ENCODE peak calls at places on chromosomes 11 and 22, in ten cellular contexts. L is HAP-1, O is mesenchymal stem cell, E is upper lobe of right lung, V is mammary epithelial cell, N is psoas muscle, I is A549, D is OCI-LY7, F is hepatocyte, K is kidney epithelial cell. G is an unnamed sample.
A peak's percentile ranks its signal among the peaks of the same experiment; 100 is the strongest.

GRCh38 chr11:85029964-85030363 is 597.2 kb downstream of the DLG2 start:
- DNase-seq in O (peak; percentile 75), L (no peak), E (no peak), N (no peak), K (no peak), I (no peak), V (peak; percentile 23), D (no peak), F (no peak), G (no peak)

GRCh38 chr11:43879789-43880639 is 617 bp upstream of the ALKBH3 start:
- DNase-seq in I (no peak), V (no peak), L (no peak), O (no peak), E (no peak), K (no peak), F (no peak), D (no peak), N (no peak), G (no peak)

GRCh38 chr11:31870609-31871309 is 59.6 kb upstream of the PAX6 start:
- DNase-seq in E (no peak), D (no peak), F (peak; percentile 73), I (peak; percentile 47), O (peak; percentile 49), V (peak; percentile 23), N (peak; percentile 53), L (peak; percentile 86), K (no peak), G (peak; percentile 43)

GRCh38 chr11:45385423-45385822 is 99.3 kb upstream of the SYT13 start:
- DNase-seq in K (no peak), O (no peak), V (no peak), N (no peak), I (no peak), L (no peak), F (no peak), E (peak; percentile 30), D (no peak), G (no peak)

GRCh38 chr11:789951-790350 is at the start of gene CEND1:
- DNase-seq in N (peak; percentile 62), E (no peak), V (no peak), K (no peak), F (no peak), O (peak; percentile 24), L (no peak), I (peak; percentile 44), D (peak; percentile 79), G (no peak)

GRCh38 chr11:69357458-69358397 is 63.8 kb downstream of the MYEOV start:
- DNase-seq in I (no peak), F (no peak), N (no peak), V (no peak), D (no peak), K (no peak), E (no peak), L (no peak), O (no peak), G (no peak)

GRCh38 chr11:11672764-11673163 is 51.0 kb upstream of the GALNT18 start:
- DNase-seq in O (no peak), V (no peak), I (no peak), F (no peak), D (no peak), L (no peak), E (no peak), N (no peak), K (no peak), G (no peak)

GRCh38 chr22:42655693-42656092 is 6.5 kb upstream of the CYB5R3 start:
- DNase-seq in L (no peak), K (no peak), I (no peak), V (no peak), D (peak; percentile 95), N (no peak), F (no peak), E (no peak), O (no peak), G (no peak)

GRCh38 chr11:29260939-29261705 is 755.7 kb downstream of the KCNA4 start:
- DNase-seq in I (peak; percentile 15), L (no peak), F (peak; percentile 66), D (no peak), N (no peak), O (peak; percentile 47), K (peak; percentile 72), V (peak; percentile 90), E (no peak), G (no peak)

GRCh38 chr11:63023415-63023814 is 7.8 kb upstream of the SLC22A8 start:
- DNase-seq in O (no peak), E (no peak), I (no peak), V (no peak), L (no peak), F (no peak), K (no peak), N (no peak), D (no peak), G (no peak)

GRCh38 chr22:50729391-50730012 is 8.5 kb upstream of the ACR start:
- DNase-seq in L (no peak), K (no peak), D (peak; percentile 76), O (no peak), I (no peak), V (no peak), F (no peak), N (peak; percentile 34), E (peak; percentile 60), G (no peak)

GRCh38 chr11:26229270-26229669 is 102.7 kb upstream of the ANO3 start:
- DNase-seq in D (no peak), K (no peak), L (no peak), O (peak; percentile 33), F (no peak), N (no peak), I (no peak), V (peak; percentile 60), E (no peak), G (no peak)

GRCh38 chr22:41848468-41848867 is 15.6 kb downstream of the SREBF2 start:
- DNase-seq in I (no peak), F (peak; percentile 70), K (no peak), N (peak; percentile 56), V (no peak), D (no peak), E (peak; percentile 88), L (no peak), O (no peak), G (no peak)

GRCh38 chr11:17600316-17601205 is 53.5 kb downstream of the OTOG start:
- DNase-seq in F (no peak), E (no peak), I (no peak), K (no peak), L (peak; percentile 4), O (no peak), D (no peak), N (peak; percentile 38), V (no peak), G (no peak)

DNA sequence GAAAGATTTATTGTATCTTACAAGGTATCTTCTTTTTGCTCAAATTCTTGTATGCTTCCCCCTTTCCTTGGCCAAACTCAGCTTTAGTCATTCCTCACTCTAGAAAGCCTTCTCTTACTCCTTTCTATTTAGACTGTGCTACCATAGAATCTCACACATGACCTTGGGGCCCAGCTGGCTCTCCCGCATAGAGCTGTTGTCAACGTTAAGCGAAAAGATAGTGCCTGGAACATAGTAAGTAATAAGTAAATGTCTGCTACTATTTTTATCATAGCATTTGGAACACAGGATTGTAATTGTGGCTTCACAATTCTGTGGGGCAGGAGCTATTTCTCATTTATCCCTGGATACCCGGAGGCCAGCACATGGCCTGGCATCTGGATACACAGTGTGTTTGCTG is 38.9 kb upstream of the OR4B1 start:
- DNase-seq in N (no peak), V (no peak), I (no peak), D (no peak), E (no peak), L (no peak), O (no peak), F (no peak), K (no peak), G (no peak)
- H3K4me3 ChIP-seq in N (no peak overlapping the region), V (no peak overlapping the region), I (no peak overlapping the region), D (no peak overlapping the region), E (no peak overlapping the region), L (no peak overlapping the region), O (no peak overlapping the region), F (no peak overlapping the region), K (no peak overlapping the region), G (no peak overlapping the region)

DNA sequence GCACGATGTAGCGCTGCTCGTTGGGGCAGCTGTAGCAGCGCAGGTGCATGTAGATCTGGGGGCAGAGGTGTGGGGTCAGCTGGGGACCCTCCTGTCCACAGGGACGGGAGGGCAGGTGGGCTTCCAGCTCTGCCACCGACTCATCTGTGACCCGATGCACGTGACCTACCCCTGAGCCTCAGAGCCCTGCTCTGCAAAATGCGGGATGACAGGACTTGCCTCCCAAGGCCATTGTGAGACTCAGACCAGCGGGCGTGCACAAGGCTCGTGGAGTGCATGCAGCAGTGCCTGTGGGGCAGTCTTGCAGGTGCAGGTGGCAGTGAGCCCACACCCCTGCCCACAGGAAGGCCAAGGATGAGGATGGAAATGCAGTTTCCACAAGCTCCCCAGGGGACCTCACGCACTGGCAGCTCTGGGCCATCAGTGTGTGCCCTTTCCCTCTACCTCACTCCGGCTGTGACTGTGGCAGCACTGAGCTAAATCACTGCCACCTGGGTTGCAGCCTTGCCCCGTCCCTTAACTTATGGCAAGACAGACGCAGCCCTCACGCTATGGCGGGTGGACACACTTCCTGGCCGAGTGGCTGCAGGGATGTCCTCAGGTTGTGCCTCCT is 26.7 kb downstream of the TMEM184B start:
- DNase-seq in O (no peak), I (no peak), D (peak; percentile 74), K (no peak), V (no peak), E (no peak), N (no peak), F (no peak), L (no peak), G (no peak)
- H3K4me3 ChIP-seq in O (no peak overlapping the region), I (no peak overlapping the region), D (peak overlapping the region; percentile 35), K (no peak overlapping the region), V (no peak overlapping the region), E (no peak overlapping the region), N (no peak overlapping the region), F (no peak overlapping the region), L (no peak overlapping the region), G (no peak overlapping the region)

DNA sequence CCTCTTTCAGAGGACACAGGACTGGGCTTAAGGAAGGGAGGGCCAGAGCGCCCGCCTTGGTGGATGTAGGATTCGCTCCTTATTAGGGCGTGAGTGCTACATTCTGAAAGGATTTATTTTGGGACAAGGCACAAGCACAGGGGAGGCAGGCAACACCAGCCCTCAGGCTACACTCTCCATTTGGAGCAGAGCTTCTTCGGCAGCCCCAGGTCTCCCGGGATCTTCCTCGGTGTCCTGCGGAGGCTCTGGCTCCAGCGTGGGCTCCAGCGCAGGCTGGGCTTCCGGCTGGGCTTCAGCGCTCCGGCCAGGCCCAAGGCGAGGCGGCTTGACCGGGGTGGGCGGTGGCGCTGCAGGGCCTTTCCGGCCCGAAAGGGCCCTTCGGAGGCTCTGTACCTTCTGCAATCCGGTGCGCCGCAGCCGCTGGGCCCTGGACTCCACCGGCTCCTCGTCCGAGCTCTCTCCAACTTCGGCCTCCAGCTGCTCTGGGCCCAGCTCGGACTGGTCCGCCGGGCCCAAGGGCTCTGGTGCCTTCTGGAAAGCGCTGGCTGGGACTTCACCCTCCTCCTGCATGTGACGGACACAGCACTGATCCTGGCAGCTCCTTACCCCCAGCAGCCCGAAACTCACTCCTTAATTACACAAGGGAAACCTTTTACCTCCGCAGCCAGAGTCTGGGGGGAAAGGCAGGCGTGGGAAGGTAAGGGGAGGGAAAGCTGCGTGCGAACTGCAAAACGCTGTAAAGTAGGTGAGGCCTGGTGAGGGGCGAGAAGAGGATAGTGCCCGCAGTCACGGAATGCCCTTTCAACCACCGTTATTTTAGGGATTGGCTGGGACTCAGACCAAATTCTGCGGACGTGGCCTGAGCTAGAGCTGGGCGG is 1.1 kb downstream of the CAVIN3 start:
- DNase-seq in E (peak; percentile 81), L (no peak), D (no peak), F (peak; percentile 47), N (peak; percentile 76), I (no peak), O (no peak), V (peak; percentile 36), K (no peak), G (no peak)
- H3K4me3 ChIP-seq in E (peak overlapping the region; percentile 73), L (no peak overlapping the region), D (no peak overlapping the region), F (peak overlapping the region; percentile 27), N (peak overlapping the region; percentile 78), I (peak overlapping the region; percentile 54), O (peak overlapping the region; percentile 89), V (peak overlapping the region; percentile 62), K (peak overlapping the region; percentile 45), G (no peak overlapping the region)

GRCh38 chr11:7251836-7252682 is at the start of gene SYT9:
- DNase-seq in V (peak; percentile 43), F (peak; percentile 66), I (peak; percentile 38), O (peak; percentile 5), N (peak; percentile 63), D (no peak), K (no peak), E (peak; percentile 79), L (no peak), G (no peak)
- H3K4me3 ChIP-seq in V (peak within 1 kb of the TSS; percentile 50), F (peak within 1 kb of the TSS; percentile 62), I (peak within 1 kb of the TSS; percentile 54), O (peak within 1 kb of the TSS; percentile 75), N (peak within 1 kb of the TSS; percentile 75), D (no peak within 1 kb of the TSS), K (peak within 1 kb of the TSS; percentile 41), E (peak within 1 kb of the TSS; percentile 50), L (no peak within 1 kb of the TSS), G (no peak within 1 kb of the TSS)

G was measured in Jurkat, Clone E6-1.